ENCODE peak calls at places on chromosomes 1 and 21, in ten cellular contexts. One of them, this sample, is unnamed.

GRCh38 chr1:109248797-109249629 is at the start of gene CELSR2:
- DNase-seq in ovary: peak; percentile 31
- DNase-seq in SK-N-SH: peak; percentile 95
- DNase-seq in K562: peak; percentile 95
- DNase-seq in A549: peak; percentile 56
- DNase-seq in suprapubic skin: no peak
- DNase-seq in stomach: peak; percentile 75
- DNase-seq in tibial nerve: no peak
- DNase-seq in H1: peak; percentile 90
- DNase-seq in GM12878: no peak
- DNase-seq in this sample: no peak

GRCh38 chr1:200429221-200429751 is 19.4 kb upstream of the ZNF281 start:
- DNase-seq in ovary: peak; percentile 23
- DNase-seq in SK-N-SH: no peak
- DNase-seq in K562: no peak
- DNase-seq in A549: peak; percentile 64
- DNase-seq in suprapubic skin: no peak
- DNase-seq in stomach: no peak
- DNase-seq in tibial nerve: no peak
- DNase-seq in H1: no peak
- DNase-seq in GM12878: no peak
- DNase-seq in this sample: peak; percentile 53

GRCh38 chr1:109644670-109645069 is 11.2 kb upstream of the GSTM4 start:
- DNase-seq in ovary: no peak
- DNase-seq in SK-N-SH: no peak
- DNase-seq in K562: no peak
- DNase-seq in A549: no peak
- DNase-seq in suprapubic skin: no peak
- DNase-seq in stomach: no peak
- DNase-seq in tibial nerve: no peak
- DNase-seq in H1: no peak
- DNase-seq in GM12878: no peak
- DNase-seq in this sample: no peak

GRCh38 chr1:223716302-223716862 is 4.0 kb downstream of the CAPN2 start:
- DNase-seq in ovary: no peak
- DNase-seq in SK-N-SH: peak; percentile 75
- DNase-seq in K562: no peak
- DNase-seq in A549: no peak
- DNase-seq in suprapubic skin: no peak
- DNase-seq in stomach: no peak
- DNase-seq in tibial nerve: no peak
- DNase-seq in H1: no peak
- DNase-seq in GM12878: peak; percentile 47
- DNase-seq in this sample: no peak

GRCh38 chr1:241610056-241610815 is 29.9 kb downstream of the CHML start:
- DNase-seq in ovary: no peak
- DNase-seq in SK-N-SH: peak; percentile 8
- DNase-seq in K562: peak; percentile 38
- DNase-seq in A549: peak; percentile 86
- DNase-seq in suprapubic skin: no peak
- DNase-seq in stomach: peak; percentile 33
- DNase-seq in tibial nerve: no peak
- DNase-seq in H1: no peak
- DNase-seq in GM12878: no peak
- DNase-seq in this sample: no peak

GRCh38 chr21:37658121-37658993 is 257.9 kb downstream of the KCNJ6 start:
- DNase-seq in ovary: no peak
- DNase-seq in SK-N-SH: no peak
- DNase-seq in K562: no peak
- DNase-seq in A549: no peak
- DNase-seq in suprapubic skin: no peak
- DNase-seq in stomach: no peak
- DNase-seq in tibial nerve: no peak
- DNase-seq in H1: no peak
- DNase-seq in GM12878: no peak
- DNase-seq in this sample: no peak

GRCh38 chr1:64192290-64192689 is 11.1 kb upstream of the UBE2U start:
- DNase-seq in ovary: no peak
- DNase-seq in SK-N-SH: no peak
- DNase-seq in K562: no peak
- DNase-seq in A549: no peak
- DNase-seq in suprapubic skin: no peak
- DNase-seq in stomach: no peak
- DNase-seq in tibial nerve: no peak
- DNase-seq in H1: no peak
- DNase-seq in GM12878: no peak
- DNase-seq in this sample: no peak

GRCh38 chr1:223135176-223135575 is 7.9 kb downstream of the TLR5 start:
- DNase-seq in ovary: peak; percentile 47
- DNase-seq in SK-N-SH: no peak
- DNase-seq in K562: no peak
- DNase-seq in A549: no peak
- DNase-seq in suprapubic skin: peak; percentile 77
- DNase-seq in stomach: no peak
- DNase-seq in tibial nerve: no peak
- DNase-seq in H1: peak; percentile 48
- DNase-seq in GM12878: no peak
- DNase-seq in this sample: no peak

GRCh38 chr1:6601865-6602668 is 602 bp downstream of the KLHL21 start:
- DNase-seq in ovary: peak; percentile 61
- DNase-seq in SK-N-SH: peak; percentile 67
- DNase-seq in K562: no peak
- DNase-seq in A549: no peak
- DNase-seq in suprapubic skin: no peak
- DNase-seq in stomach: peak; percentile 61
- DNase-seq in tibial nerve: no peak
- DNase-seq in H1: no peak
- DNase-seq in GM12878: no peak
- DNase-seq in this sample: no peak

GRCh38 chr1:235006132-235006721 is 122.4 kb downstream of the TOMM20 start:
- DNase-seq in ovary: no peak
- DNase-seq in SK-N-SH: no peak
- DNase-seq in K562: no peak
- DNase-seq in A549: no peak
- DNase-seq in suprapubic skin: no peak
- DNase-seq in stomach: no peak
- DNase-seq in tibial nerve: no peak
- DNase-seq in H1: no peak
- DNase-seq in GM12878: peak; percentile 74
- DNase-seq in this sample: no peak

GRCh38 chr1:117605811-117606607 is at the start of gene TENT5C:
- DNase-seq in ovary: peak; percentile 99
- DNase-seq in SK-N-SH: peak; percentile 99
- DNase-seq in K562: peak; percentile 100
- DNase-seq in A549: peak; percentile 91
- DNase-seq in suprapubic skin: peak; percentile 97
- DNase-seq in stomach: peak; percentile 99
- DNase-seq in tibial nerve: peak; percentile 95
- DNase-seq in H1: peak; percentile 97
- DNase-seq in GM12878: peak; percentile 54
- DNase-seq in this sample: peak; percentile 99

GRCh38 chr1:117608213-117608612 is 2.4 kb downstream of the TENT5C start:
- DNase-seq in ovary: no peak
- DNase-seq in SK-N-SH: no peak
- DNase-seq in K562: no peak
- DNase-seq in A549: no peak
- DNase-seq in suprapubic skin: no peak
- DNase-seq in stomach: no peak
- DNase-seq in tibial nerve: no peak
- DNase-seq in H1: no peak
- DNase-seq in GM12878: no peak
- DNase-seq in this sample: no peak

GRCh38 chr1:117608758-117609157 is 2.9 kb downstream of the TENT5C start:
- DNase-seq in ovary: no peak
- DNase-seq in SK-N-SH: no peak
- DNase-seq in K562: no peak
- DNase-seq in A549: no peak
- DNase-seq in suprapubic skin: no peak
- DNase-seq in stomach: no peak
- DNase-seq in tibial nerve: no peak
- DNase-seq in H1: no peak
- DNase-seq in GM12878: no peak
- DNase-seq in this sample: no peak

GRCh38 chr1:117606608-117607261 is 887 bp downstream of the TENT5C start:
- DNase-seq in ovary: peak; percentile 63
- DNase-seq in SK-N-SH: no peak
- DNase-seq in K562: peak; percentile 61
- DNase-seq in A549: no peak
- DNase-seq in suprapubic skin: no peak
- DNase-seq in stomach: peak; percentile 56
- DNase-seq in tibial nerve: peak; percentile 37
- DNase-seq in H1: peak; percentile 54
- DNase-seq in GM12878: no peak
- DNase-seq in this sample: no peak

GRCh38 chr1:117607471-117607870 is 1.6 kb downstream of the TENT5C start:
- DNase-seq in ovary: no peak
- DNase-seq in SK-N-SH: no peak
- DNase-seq in K562: no peak
- DNase-seq in A549: no peak
- DNase-seq in suprapubic skin: no peak
- DNase-seq in stomach: peak; percentile 75
- DNase-seq in tibial nerve: no peak
- DNase-seq in H1: peak; percentile 48
- DNase-seq in GM12878: no peak
- DNase-seq in this sample: no peak
- H3K27ac ChIP-seq in ovary: no peak overlapping the region
- H3K27ac ChIP-seq in SK-N-SH: no peak overlapping the region
- H3K27ac ChIP-seq in K562: peak overlapping the region; percentile 57
- H3K27ac ChIP-seq in A549: no peak overlapping the region
- H3K27ac ChIP-seq in suprapubic skin: peak overlapping the region; percentile 56
- H3K27ac ChIP-seq in stomach: peak overlapping the region; percentile 86
- H3K27ac ChIP-seq in tibial nerve: peak overlapping the region; percentile 83
- H3K27ac ChIP-seq in H1: no peak overlapping the region
- H3K27ac ChIP-seq in GM12878: no peak overlapping the region
- H3K27ac ChIP-seq in this sample: peak overlapping the region; percentile 93

DNA sequence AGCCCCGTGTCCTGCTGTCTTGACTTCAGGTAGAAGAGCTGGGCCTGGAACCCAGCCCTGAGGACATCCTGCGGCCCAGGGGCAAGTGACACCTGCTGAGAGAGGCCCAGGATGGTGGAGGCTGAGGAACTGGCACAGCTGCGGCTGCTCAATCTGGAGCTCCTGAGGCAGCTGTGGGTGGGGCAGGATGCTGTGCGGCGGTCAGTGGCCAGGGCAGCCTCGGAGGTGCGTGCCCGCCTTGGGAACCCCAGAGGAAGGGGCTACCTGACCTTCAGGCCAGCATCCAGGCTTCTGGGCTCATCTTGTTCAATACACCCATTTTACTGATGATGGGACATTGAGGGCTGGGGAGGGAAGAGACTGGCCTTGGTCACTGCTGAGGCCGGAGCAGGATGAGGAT is 2.3 kb downstream of the MIIP start:
- DNase-seq in ovary: no peak
- DNase-seq in SK-N-SH: no peak
- DNase-seq in K562: no peak
- DNase-seq in A549: no peak
- DNase-seq in suprapubic skin: no peak
- DNase-seq in stomach: no peak
- DNase-seq in tibial nerve: no peak
- DNase-seq in H1: no peak
- DNase-seq in GM12878: no peak
- DNase-seq in this sample: no peak
- TF ChIP-seq EP300 in ovary: no peak
- TF ChIP-seq EP300 in SK-N-SH: no peak
- TF ChIP-seq EP300 in K562: no peak
- TF ChIP-seq EP300 in A549: no peak
- TF ChIP-seq EP300 in suprapubic skin: no peak
- TF ChIP-seq EP300 in stomach: no peak
- TF ChIP-seq EP300 in tibial nerve: no peak
- TF ChIP-seq EP300 in H1: no peak
- TF ChIP-seq EP300 in GM12878: no peak
- TF ChIP-seq EP300 in this sample: no peak

DNA sequence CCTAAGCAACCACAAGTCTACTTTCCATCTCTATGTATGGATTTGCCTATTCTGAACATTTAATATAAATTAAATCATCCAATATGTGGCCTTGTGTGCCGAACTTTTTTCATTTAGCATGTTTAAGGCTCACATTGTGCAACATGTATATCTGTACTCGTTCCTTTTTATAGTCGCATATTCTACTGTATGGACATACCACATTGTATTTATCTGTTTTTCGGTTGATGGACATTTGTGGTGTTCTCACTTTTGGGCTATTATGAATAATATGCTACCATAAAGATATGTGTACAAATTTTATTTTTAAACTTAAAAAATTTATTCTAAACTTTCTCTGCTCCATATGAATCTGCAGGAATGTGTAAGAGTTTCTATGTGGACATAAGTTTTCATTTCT is 13.0 kb downstream of the ZYG11A start:
- DNase-seq in ovary: no peak
- DNase-seq in SK-N-SH: no peak
- DNase-seq in K562: no peak
- DNase-seq in A549: no peak
- DNase-seq in suprapubic skin: no peak
- DNase-seq in stomach: no peak
- DNase-seq in tibial nerve: no peak
- DNase-seq in H1: no peak
- DNase-seq in GM12878: no peak
- DNase-seq in this sample: no peak
- H3K27ac ChIP-seq in ovary: no peak overlapping the region
- H3K27ac ChIP-seq in SK-N-SH: no peak overlapping the region
- H3K27ac ChIP-seq in K562: no peak overlapping the region
- H3K27ac ChIP-seq in A549: no peak overlapping the region
- H3K27ac ChIP-seq in suprapubic skin: no peak overlapping the region
- H3K27ac ChIP-seq in stomach: no peak overlapping the region
- H3K27ac ChIP-seq in tibial nerve: no peak overlapping the region
- H3K27ac ChIP-seq in H1: no peak overlapping the region
- H3K27ac ChIP-seq in GM12878: no peak overlapping the region
- H3K27ac ChIP-seq in this sample: no peak overlapping the region

GRCh38 chr1:12191242-12192032 is 24.6 kb downstream of the TNFRSF1B start:
- DNase-seq in ovary: no peak
- DNase-seq in SK-N-SH: no peak
- DNase-seq in K562: no peak
- DNase-seq in A549: no peak
- DNase-seq in suprapubic skin: no peak
- DNase-seq in stomach: no peak
- DNase-seq in tibial nerve: no peak
- DNase-seq in H1: no peak
- DNase-seq in GM12878: no peak
- DNase-seq in this sample: no peak

GRCh38 chr1:12188115-12188514 is 21.3 kb downstream of the TNFRSF1B start:
- DNase-seq in ovary: no peak
- DNase-seq in SK-N-SH: no peak
- DNase-seq in K562: no peak
- DNase-seq in A549: no peak
- DNase-seq in suprapubic skin: no peak
- DNase-seq in stomach: no peak
- DNase-seq in tibial nerve: no peak
- DNase-seq in H1: no peak
- DNase-seq in GM12878: no peak
- DNase-seq in this sample: no peak

GRCh38 chr1:12186277-12186985 is 19.6 kb downstream of the TNFRSF1B start:
- DNase-seq in ovary: no peak
- DNase-seq in SK-N-SH: no peak
- DNase-seq in K562: no peak
- DNase-seq in A549: no peak
- DNase-seq in suprapubic skin: no peak
- DNase-seq in stomach: peak; percentile 52
- DNase-seq in tibial nerve: no peak
- DNase-seq in H1: no peak
- DNase-seq in GM12878: no peak
- DNase-seq in this sample: no peak

GRCh38 chr1:12189328-12189682 is 22.5 kb downstream of the TNFRSF1B start:
- DNase-seq in ovary: no peak
- DNase-seq in SK-N-SH: no peak
- DNase-seq in K562: no peak
- DNase-seq in A549: no peak
- DNase-seq in suprapubic skin: no peak
- DNase-seq in stomach: no peak
- DNase-seq in tibial nerve: no peak
- DNase-seq in H1: no peak
- DNase-seq in GM12878: no peak
- DNase-seq in this sample: no peak

GRCh38 chr1:12188657-12189327 is 22.0 kb downstream of the TNFRSF1B start:
- DNase-seq in ovary: no peak
- DNase-seq in SK-N-SH: no peak
- DNase-seq in K562: no peak
- DNase-seq in A549: no peak
- DNase-seq in suprapubic skin: no peak
- DNase-seq in stomach: no peak
- DNase-seq in tibial nerve: no peak
- DNase-seq in H1: no peak
- DNase-seq in GM12878: no peak
- DNase-seq in this sample: no peak
- TF ChIP-seq EP300 in ovary: no peak
- TF ChIP-seq EP300 in SK-N-SH: no peak
- TF ChIP-seq EP300 in K562: no peak
- TF ChIP-seq EP300 in A549: no peak
- TF ChIP-seq EP300 in suprapubic skin: no peak
- TF ChIP-seq EP300 in stomach: no peak
- TF ChIP-seq EP300 in tibial nerve: no peak
- TF ChIP-seq EP300 in H1: no peak
- TF ChIP-seq EP300 in GM12878: no peak
- TF ChIP-seq EP300 in this sample: no peak